ENCODE peak calls at places on chromosomes 2 and 18, in seven cellular contexts. S is kidney; O is neural progenitor cell; Z is mammary epithelial cell; Y is CD4-positive, CD25-positive, alpha-beta regulatory T cell; M is SK-N-SH; U is sigmoid colon. K is an unnamed sample. For H3K4me1, the result is how much of the 10 kb centered on the place peaks cover.

GRCh38 chr18:75497576-75497975 is 70.1 kb upstream of the SMIM21 start:
- DNase-seq in S (no peak), U (no peak), Z (no peak), O (no peak), Y (no peak), M (no peak), K (no peak)

GRCh38 chr2:173448938-173449471 is 94.3 kb downstream of the CDCA7 start:
- DNase-seq in Z (peak), M (peak), O (peak), Y (peak), S (peak), U (peak), K (peak)

GRCh38 chr18:3051718-3052410 is 38.9 kb upstream of the LPIN2 start:
- DNase-seq in O (no peak), U (no peak), Z (no peak), M (no peak), Y (no peak), S (no peak), K (peak)

GRCh38 chr2:94875064-94875819 is 4.0 kb downstream of the TEKT4 start:
- DNase-seq in Z (no peak), O (no peak), Y (no peak), S (no peak), U (no peak), M (peak), K (no peak)

GRCh38 chr2:29011650-29012060 is 30.6 kb downstream of the TOGARAM2 start:
- DNase-seq in M (peak), Y (peak), O (no peak), U (no peak), Z (no peak), S (peak), K (no peak)

GRCh38 chr2:111896007-111896406 is 2.4 kb upstream of the MERTK start:
- DNase-seq in Z (no peak), U (no peak), M (no peak), S (no peak), Y (no peak), O (no peak), K (peak)

GRCh38 chr2:151237422-151238012 is 24.1 kb downstream of the RBM43 start:
- DNase-seq in O (no peak), Y (no peak), S (no peak), U (no peak), Z (peak), M (peak), K (no peak)

GRCh38 chr2:178891265-178891958 is 84.2 kb upstream of the TTN start:
- DNase-seq in U (no peak), M (peak), Z (peak), O (peak), S (no peak), Y (peak), K (peak)

GRCh38 chr2:45180784-45181183 is 171.5 kb upstream of the SIX2 start:
- DNase-seq in S (no peak), Y (no peak), U (no peak), Z (no peak), M (no peak), O (no peak), K (no peak)

GRCh38 chr2:84022810-84023431 is 436.2 kb downstream of the SUCLG1 start:
- DNase-seq in S (no peak), Y (peak), Z (peak), M (peak), U (no peak), O (peak), K (peak)

GRCh38 chr2:136645458-136645857 is 119.9 kb upstream of the THSD7B start:
- DNase-seq in S (no peak), Z (no peak), M (no peak), O (no peak), U (no peak), Y (no peak), K (no peak)

DNA sequence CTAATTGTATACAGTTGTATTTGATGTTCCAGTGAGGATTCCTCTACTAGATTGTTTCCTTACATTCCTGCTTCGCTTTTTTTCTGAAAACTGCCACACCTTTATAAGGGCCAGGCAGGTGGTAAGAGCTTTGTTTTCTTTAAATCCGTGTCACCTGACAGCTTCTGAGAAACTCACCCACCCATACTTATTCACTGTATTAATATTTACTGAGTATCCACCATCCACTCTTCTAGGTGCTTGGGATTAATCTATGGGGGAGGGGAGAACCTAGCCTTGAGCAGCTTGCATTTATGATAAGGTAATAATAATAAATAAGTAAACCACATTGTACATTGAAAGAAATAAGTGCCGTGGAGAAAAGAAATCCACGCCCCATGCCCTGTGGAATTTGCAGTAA is 174.7 kb upstream of the AGAP1 start:
- DNase-seq in U (no peak), Y (no peak), M (no peak), Z (no peak), S (no peak), O (no peak), K (no peak)
- H3K4me1 ChIP-seq in U (under half), Y (under half), M (under half), Z (under half), S (under half), O (under half), K (under half)

DNA sequence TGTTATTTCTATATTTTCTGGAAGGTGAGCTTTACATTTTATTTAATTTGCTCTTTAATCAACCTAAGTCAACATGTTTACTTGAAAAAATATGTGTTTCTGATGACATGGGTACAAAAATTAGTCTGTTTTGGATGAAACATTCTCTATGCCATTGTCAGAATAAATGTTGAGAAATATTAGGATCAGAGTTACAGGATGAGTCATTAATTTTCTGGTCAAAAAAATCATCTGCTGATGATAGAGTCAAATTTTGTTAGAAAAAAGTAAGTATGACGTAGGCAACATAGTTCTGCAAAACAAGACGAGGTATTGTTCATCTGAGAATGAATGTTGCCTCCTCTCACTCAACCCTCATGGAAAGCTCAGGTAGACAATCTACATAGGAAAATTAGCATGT is 107.6 kb upstream of the CAVIN2 start:
- DNase-seq in O (no peak), Z (no peak), M (no peak), Y (no peak), U (no peak), S (no peak), K (no peak)
- H3K4me1 ChIP-seq in O (under half), Z (under half), M (under half), Y (under half), U (under half), S (under half), K (under half)

GRCh38 chr2:19684516-19684915 is 217.3 kb downstream of the TTC32 start:
- DNase-seq in O (no peak), U (no peak), S (no peak), M (no peak), Y (no peak), Z (no peak), K (no peak)
- H3K4me1 ChIP-seq in O (under half), U (under half), S (under half), M (under half), Y (under half), Z (under half), K (under half)

DNA sequence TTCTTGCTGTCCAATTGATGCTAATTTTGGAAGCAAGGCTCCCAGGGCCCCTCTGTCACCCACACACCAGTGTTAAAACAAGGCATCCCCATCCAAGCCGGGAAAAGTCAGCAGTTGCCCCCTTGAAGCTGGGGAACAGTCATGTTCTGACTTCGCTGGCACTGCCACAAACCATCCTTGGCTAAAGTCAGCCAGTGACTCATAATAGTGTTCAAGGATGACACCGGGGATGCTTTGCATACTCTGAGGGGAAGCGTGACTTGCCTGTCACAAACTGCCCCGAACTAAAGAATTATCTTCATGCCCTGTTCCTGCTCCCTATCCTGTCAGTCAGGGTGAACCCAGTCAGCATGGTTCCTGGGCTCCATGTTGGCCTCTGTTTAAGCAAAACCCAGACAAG is 37.0 kb downstream of the TGFA start:
- DNase-seq in S (no peak), M (no peak), Y (no peak), U (no peak), Z (peak), O (no peak), K (no peak)
- H3K4me1 ChIP-seq in S (under half), M (under half), Y (under half), U (under half), Z (half or more), O (under half), K (under half)

GRCh38 chr2:96535331-96535730 is 1.2 kb upstream of the ARID5A start:
- DNase-seq in U (peak), Y (no peak), Z (no peak), S (peak), M (no peak), O (no peak), K (no peak)
- H3K4me1 ChIP-seq in U (half or more), Y (under half), Z (half or more), S (under half), M (under half), O (under half), K (under half)

GRCh38 chr2:144475596-144475995 is 44.3 kb downstream of the ZEB2 start:
- DNase-seq in Z (no peak), U (no peak), M (no peak), S (no peak), O (no peak), Y (no peak), K (no peak)

GRCh38 chr2:144479659-144480058 is 40.3 kb downstream of the ZEB2 start:
- DNase-seq in Y (no peak), Z (no peak), O (peak), S (no peak), M (no peak), U (no peak), K (no peak)

GRCh38 chr2:144479138-144479537 is 40.8 kb downstream of the ZEB2 start:
- DNase-seq in S (no peak), Z (peak), O (no peak), M (no peak), U (no peak), Y (no peak), K (no peak)

GRCh38 chr2:144477943-144478283 is 42.0 kb downstream of the ZEB2 start:
- DNase-seq in U (no peak), Y (no peak), Z (no peak), S (no peak), M (no peak), O (no peak), K (no peak)

DNA sequence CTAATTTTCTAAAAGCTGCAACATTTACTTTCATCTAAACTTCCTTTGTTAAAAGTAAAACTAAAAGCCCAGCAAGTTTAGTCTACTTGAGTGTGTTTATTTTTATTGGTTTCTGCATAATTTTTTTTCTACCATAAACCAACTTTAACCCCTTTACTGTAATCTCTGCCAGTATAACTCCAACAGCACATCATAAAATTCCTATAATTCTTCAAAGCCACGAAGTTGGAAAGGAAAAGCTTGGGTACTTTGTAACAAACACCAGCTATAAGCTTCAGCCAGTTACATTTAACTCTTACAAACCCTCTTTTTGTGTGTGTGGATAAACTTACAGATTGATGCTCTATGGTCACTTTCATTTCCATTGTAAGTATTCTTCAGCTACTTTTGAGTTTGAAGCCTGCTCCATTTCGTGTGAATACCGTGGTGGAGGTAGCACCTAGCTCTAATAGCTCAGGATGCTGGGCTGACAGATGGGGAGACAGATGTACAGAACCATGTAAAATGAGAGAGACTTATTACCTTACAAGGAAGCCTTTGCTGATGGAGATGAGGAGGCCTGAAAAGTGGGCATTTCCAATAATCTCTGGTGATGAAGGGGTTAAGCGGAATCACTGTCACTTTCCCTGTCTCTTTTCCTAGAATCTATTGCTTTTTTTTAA is 42.5 kb downstream of the ZEB2 start:
- DNase-seq in Y (no peak), U (no peak), Z (no peak), M (no peak), O (no peak), S (no peak), K (no peak)
- H3K4me1 ChIP-seq in Y (under half), U (under half), Z (under half), M (under half), O (half or more), S (under half), K (under half)

K was measured in colonic mucosa.